ENCODE peak calls at places on chromosomes 5 and 9, in four cellular contexts. I is brain microvascular endothelial cell; M is A172; D is activated T-helper 1 cell treated with anti-CD3 and anti-CD28 coated beads, Interleukin-12 subunit alpha, Interleukin-12 subunit beta, Interleukin-2, Interleukin-4 antibody, amounts not matched to agents 30 ng/mL and 10 ng/mL and 1 ng/mL, durations not matched to agents 14 hours and 24 hours and 36 hours. R is an unnamed sample.

GRCh38 chr9:14243514-14244042 is 70.4 kb downstream of the NFIB start:
- DNase-seq in D (no peak), M (no peak), I (no peak), R (no peak)

GRCh38 chr9:120439147-120439546 is 140.8 kb downstream of the CDK5RAP2 start:
- DNase-seq in I (no peak), D (no peak), M (peak; percentile 35), R (peak; percentile 28)

GRCh38 chr5:177098103-177098771 is 11.5 kb downstream of the FGFR4 start:
- DNase-seq in I (no peak), M (no peak), D (no peak), R (no peak)

GRCh38 chr9:92966518-92966800 is 19.1 kb downstream of the FGD3 start:
- DNase-seq in M (no peak), D (no peak), I (no peak), R (no peak)

GRCh38 chr5:116509483-116510244 is 65.0 kb downstream of the SEMA6A start:
- DNase-seq in M (no peak), D (no peak), I (no peak), R (no peak)

GRCh38 chr9:130599625-130600024 is 20.2 kb downstream of the FUBP3 start:
- DNase-seq in D (no peak), M (no peak), I (no peak), R (no peak)

GRCh38 chr9:130235558-130236435 is 29.8 kb upstream of the HMCN2 start:
- DNase-seq in I (peak; percentile 46), M (no peak), D (peak; percentile 59), R (peak; percentile 49)

GRCh38 chr5:108028411-108028810 is 353.5 kb downstream of the FBXL17 start:
- DNase-seq in D (no peak), I (peak; percentile 48), M (no peak), R (no peak)

GRCh38 chr9:101457003-101457402 is 21.4 kb upstream of the ALDOB start:
- DNase-seq in M (no peak), D (no peak), I (no peak), R (no peak)

GRCh38 chr9:3769646-3770045 is 243.8 kb upstream of the RFX3 start:
- DNase-seq in M (no peak), I (no peak), D (no peak), R (no peak)

GRCh38 chr9:124839612-124840299 is 13.5 kb upstream of the WDR38 start:
- DNase-seq in D (no peak), I (no peak), M (peak; percentile 46), R (peak; percentile 40)

GRCh38 chr5:132429451-132430440 is 60.2 kb downstream of the SLC22A5 start:
- DNase-seq in M (no peak), D (no peak), I (no peak), R (no peak)

GRCh38 chr9:133954862-133955529 is 37.1 kb downstream of the VAV2 start:
- DNase-seq in D (no peak), I (no peak), M (no peak), R (no peak)

GRCh38 chr5:168853972-168854371 is 274.8 kb upstream of the PANK3 start:
- DNase-seq in I (no peak), D (no peak), M (no peak), R (no peak)

GRCh38 chr9:112097712-112098688 is 77.1 kb downstream of the SUSD1 start:
- DNase-seq in D (peak; percentile 54), M (peak; percentile 63), I (peak; percentile 63), R (peak; percentile 59)

GRCh38 chr5:55638455-55638854 is 73.7 kb downstream of the SLC38A9 start:
- DNase-seq in I (no peak), D (no peak), M (no peak), R (no peak)

GRCh38 chr5:21212026-21212425 is 1224.0 kb upstream of the CDH18 start:
- DNase-seq in D (no peak), I (no peak), M (no peak), R (no peak)

GRCh38 chr5:55918097-55919035 is 67.2 kb downstream of the IL31RA start:
- DNase-seq in I (no peak), D (no peak), M (no peak), R (peak; percentile 45)

GRCh38 chr9:114288233-114289051 is 34.5 kb upstream of the ORM1 start:
- DNase-seq in D (no peak), I (peak; percentile 63), M (peak; percentile 82), R (peak; percentile 72)

GRCh38 chr5:128667751-128668150 is 129.7 kb upstream of the FBN2 start:
- DNase-seq in D (no peak), M (peak; percentile 21), I (no peak), R (no peak)

GRCh38 chr9:111284703-111285102 is 45.3 kb downstream of the OR2K2 start:
- DNase-seq in M (no peak), I (no peak), D (no peak), R (no peak)

GRCh38 chr5:10387690-10388089 is 34.2 kb downstream of the MARCHF6 start:
- DNase-seq in M (no peak), D (no peak), I (peak; percentile 63), R (no peak)

GRCh38 chr5:1338518-1339070 is 6.3 kb downstream of the CLPTM1L start:
- DNase-seq in M (no peak), I (no peak), D (no peak), R (no peak)

GRCh38 chr5:152470167-152470566 is 65.1 kb upstream of the NMUR2 start:
- DNase-seq in I (no peak), D (no peak), M (no peak), R (no peak)

GRCh38 chr9:128550770-128551651 is 1.4 kb upstream of the SPTAN1 start:
- DNase-seq in M (peak; percentile 64), I (no peak), D (no peak), R (peak; percentile 5)